ENCODE peak calls at places on chromosome 19, in seven cellular contexts. One of them, this sample, is unnamed.

GRCh38 chr19:12838893-12839656 is 760 bp downstream of the MAST1 start:
- DNase-seq in adrenal gland: no peak
- DNase-seq in AG04450: no peak
- DNase-seq in AG09309: no peak
- DNase-seq in upper lobe of right lung: no peak
- DNase-seq in BJ: no peak
- DNase-seq in tibial nerve: no peak
- DNase-seq in this sample: no peak

GRCh38 chr19:31285744-31286143 is 63.5 kb downstream of the TSHZ3 start:
- DNase-seq in upper lobe of right lung: peak
- DNase-seq in AG04450: peak
- DNase-seq in AG09309: no peak
- DNase-seq in tibial nerve: no peak
- DNase-seq in BJ: no peak
- DNase-seq in adrenal gland: no peak
- DNase-seq in this sample: peak

GRCh38 chr19:485583-486236 is 10.6 kb upstream of the MADCAM1 start:
- DNase-seq in BJ: no peak
- DNase-seq in AG04450: no peak
- DNase-seq in tibial nerve: peak
- DNase-seq in AG09309: no peak
- DNase-seq in adrenal gland: no peak
- DNase-seq in upper lobe of right lung: peak
- DNase-seq in this sample: no peak

GRCh38 chr19:12777217-12778019 is 2.1 kb upstream of the HOOK2 start:
- DNase-seq in tibial nerve: no peak
- DNase-seq in AG09309: no peak
- DNase-seq in BJ: no peak
- DNase-seq in upper lobe of right lung: peak
- DNase-seq in AG04450: no peak
- DNase-seq in adrenal gland: peak
- DNase-seq in this sample: peak

GRCh38 chr19:4295972-4296771 is 6.0 kb downstream of the TMIGD2 start:
- DNase-seq in upper lobe of right lung: no peak
- DNase-seq in AG09309: no peak
- DNase-seq in tibial nerve: no peak
- DNase-seq in adrenal gland: no peak
- DNase-seq in BJ: no peak
- DNase-seq in AG04450: no peak
- DNase-seq in this sample: no peak

GRCh38 chr19:33535176-33535575 is 13.6 kb upstream of the PEPD start:
- DNase-seq in upper lobe of right lung: no peak
- DNase-seq in BJ: no peak
- DNase-seq in AG09309: peak
- DNase-seq in tibial nerve: no peak
- DNase-seq in adrenal gland: no peak
- DNase-seq in AG04450: no peak
- DNase-seq in this sample: no peak

GRCh38 chr19:40255619-40256166 is 29.2 kb upstream of the CCNP start:
- DNase-seq in upper lobe of right lung: no peak
- DNase-seq in adrenal gland: no peak
- DNase-seq in tibial nerve: no peak
- DNase-seq in AG04450: no peak
- DNase-seq in AG09309: no peak
- DNase-seq in BJ: no peak
- DNase-seq in this sample: no peak

GRCh38 chr19:6236310-6237291 is 43.2 kb downstream of the MLLT1 start:
- DNase-seq in AG09309: no peak
- DNase-seq in tibial nerve: no peak
- DNase-seq in adrenal gland: peak
- DNase-seq in upper lobe of right lung: peak
- DNase-seq in AG04450: no peak
- DNase-seq in BJ: no peak
- DNase-seq in this sample: no peak

DNA sequence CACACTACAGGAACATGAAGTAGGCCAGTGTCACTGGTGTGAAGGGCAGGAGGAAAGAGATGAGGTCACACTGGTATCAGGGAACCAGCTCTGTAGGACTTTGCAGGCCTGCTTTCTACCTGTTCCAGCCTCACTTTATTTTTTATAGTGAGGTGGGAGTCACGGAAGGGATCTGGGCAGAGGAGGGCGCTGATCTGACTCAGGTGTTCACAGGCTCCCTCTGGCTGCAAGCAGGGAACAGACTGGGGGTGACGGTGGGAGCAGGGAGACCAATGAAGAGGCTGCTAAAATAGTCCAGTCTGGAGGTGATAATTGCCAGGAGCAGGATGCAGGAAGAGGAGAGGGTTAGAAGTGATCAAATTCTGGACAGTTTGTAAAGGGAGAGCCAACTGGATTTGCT is 2.8 kb downstream of the THAP8 start:
- DNase-seq in adrenal gland: no peak
- DNase-seq in tibial nerve: no peak
- DNase-seq in BJ: no peak
- DNase-seq in AG09309: no peak
- DNase-seq in upper lobe of right lung: no peak
- DNase-seq in AG04450: no peak
- DNase-seq in this sample: no peak
- TF ChIP-seq CTCF in adrenal gland: no peak
- TF ChIP-seq CTCF in tibial nerve: no peak
- TF ChIP-seq CTCF in BJ: peak
- TF ChIP-seq CTCF in AG09309: peak
- TF ChIP-seq CTCF in upper lobe of right lung: no peak
- TF ChIP-seq CTCF in AG04450: peak
- TF ChIP-seq CTCF in this sample: peak

DNA sequence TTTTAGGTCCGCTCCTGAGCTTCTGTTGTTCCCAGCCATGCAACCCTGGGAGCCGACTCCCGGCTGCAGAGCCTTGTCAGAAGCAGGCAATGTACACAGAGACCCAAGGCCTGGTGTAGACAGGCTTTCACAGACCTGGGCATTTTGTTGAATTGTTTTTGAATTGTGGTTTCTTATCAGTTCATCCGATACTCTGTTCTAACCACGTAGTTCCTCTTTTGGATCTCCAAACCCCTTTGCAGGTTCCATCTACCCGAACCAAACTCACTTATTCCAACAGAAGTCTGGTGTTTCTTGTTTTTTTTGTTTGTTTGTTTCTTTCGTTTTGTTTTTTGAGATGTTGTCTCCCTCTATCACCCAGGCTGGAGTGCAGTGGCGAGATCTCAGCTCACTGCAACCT is 6.3 kb upstream of the NLRP2 start:
- DNase-seq in adrenal gland: no peak
- DNase-seq in tibial nerve: no peak
- DNase-seq in upper lobe of right lung: no peak
- DNase-seq in AG09309: no peak
- DNase-seq in AG04450: no peak
- DNase-seq in BJ: no peak
- DNase-seq in this sample: peak
- TF ChIP-seq CTCF in adrenal gland: no peak
- TF ChIP-seq CTCF in tibial nerve: no peak
- TF ChIP-seq CTCF in upper lobe of right lung: no peak
- TF ChIP-seq CTCF in AG09309: no peak
- TF ChIP-seq CTCF in AG04450: no peak
- TF ChIP-seq CTCF in BJ: no peak
- TF ChIP-seq CTCF in this sample: no peak

DNA sequence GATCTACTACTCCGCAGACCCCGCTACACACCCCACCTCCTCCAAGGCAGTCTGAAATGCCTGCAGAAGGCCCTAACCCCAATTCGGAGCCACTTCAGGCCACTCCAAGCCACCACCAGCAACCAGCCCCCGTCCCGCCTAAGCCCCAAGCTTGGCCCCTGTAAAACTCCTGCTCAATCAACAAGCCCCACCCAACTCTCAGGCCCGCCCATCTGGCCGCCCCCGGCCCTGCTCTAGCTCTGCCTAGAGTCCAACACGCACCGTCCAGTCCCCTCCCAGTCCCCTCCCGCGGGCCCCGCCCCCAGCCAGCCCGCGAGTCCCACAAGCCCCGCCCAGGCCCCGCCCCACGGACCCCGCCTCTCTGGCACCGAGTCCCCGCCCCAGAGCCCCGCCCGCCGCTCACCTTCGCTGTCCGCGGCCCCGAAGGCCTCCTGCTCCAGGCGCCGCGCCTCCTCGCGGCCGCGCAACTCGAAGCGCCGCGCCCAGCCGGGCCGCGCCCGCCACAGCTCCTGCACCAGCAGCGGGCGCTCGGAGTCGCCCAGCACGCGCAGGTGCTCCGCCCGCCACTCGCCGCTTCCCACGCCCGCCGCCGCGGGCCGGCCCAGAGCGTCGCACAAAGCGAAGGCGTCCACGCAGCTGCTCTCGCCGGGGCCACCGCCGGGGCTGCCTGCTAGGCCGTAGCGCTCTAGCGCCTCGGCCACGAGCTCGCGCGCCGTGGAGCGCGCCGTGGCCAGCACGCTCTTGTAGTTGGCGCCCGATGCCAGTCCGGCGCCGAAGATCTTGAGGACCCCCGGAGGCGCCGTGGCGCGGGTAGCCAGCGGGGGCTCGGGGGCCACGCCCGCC is 1.6 kb downstream of the RASIP1 start:
- DNase-seq in adrenal gland: peak
- DNase-seq in AG09309: no peak
- DNase-seq in tibial nerve: peak
- DNase-seq in AG04450: no peak
- DNase-seq in upper lobe of right lung: peak
- DNase-seq in BJ: peak
- DNase-seq in this sample: peak
- TF ChIP-seq CTCF in adrenal gland: peak
- TF ChIP-seq CTCF in AG09309: peak
- TF ChIP-seq CTCF in tibial nerve: peak
- TF ChIP-seq CTCF in AG04450: no peak
- TF ChIP-seq CTCF in upper lobe of right lung: peak
- TF ChIP-seq CTCF in BJ: no peak
- TF ChIP-seq CTCF in this sample: peak

GRCh38 chr19:18419195-18419698 is at the start of gene SSBP4:
- DNase-seq in BJ: no peak
- DNase-seq in AG04450: no peak
- DNase-seq in adrenal gland: peak
- DNase-seq in tibial nerve: no peak
- DNase-seq in upper lobe of right lung: peak
- DNase-seq in AG09309: no peak
- DNase-seq in this sample: peak
- TF ChIP-seq CTCF in BJ: no peak
- TF ChIP-seq CTCF in AG04450: peak
- TF ChIP-seq CTCF in adrenal gland: peak
- TF ChIP-seq CTCF in tibial nerve: peak
- TF ChIP-seq CTCF in upper lobe of right lung: peak
- TF ChIP-seq CTCF in AG09309: peak
- TF ChIP-seq CTCF in this sample: peak

GRCh38 chr19:46620716-46621115 is 4.2 kb downstream of the PTGIR start:
- DNase-seq in adrenal gland: no peak
- DNase-seq in tibial nerve: no peak
- DNase-seq in upper lobe of right lung: no peak
- DNase-seq in AG04450: no peak
- DNase-seq in BJ: no peak
- DNase-seq in AG09309: no peak
- DNase-seq in this sample: no peak

GRCh38 chr19:46623915-46624502 is 880 bp downstream of the PTGIR start:
- DNase-seq in adrenal gland: no peak
- DNase-seq in upper lobe of right lung: no peak
- DNase-seq in AG09309: no peak
- DNase-seq in BJ: no peak
- DNase-seq in tibial nerve: no peak
- DNase-seq in AG04450: no peak
- DNase-seq in this sample: no peak

GRCh38 chr19:46620267-46620666 is 4.6 kb downstream of the PTGIR start:
- DNase-seq in BJ: no peak
- DNase-seq in AG09309: no peak
- DNase-seq in upper lobe of right lung: no peak
- DNase-seq in AG04450: no peak
- DNase-seq in tibial nerve: no peak
- DNase-seq in adrenal gland: no peak
- DNase-seq in this sample: no peak

GRCh38 chr19:46622118-46622446 is 2.8 kb downstream of the PTGIR start:
- DNase-seq in AG04450: no peak
- DNase-seq in BJ: no peak
- DNase-seq in AG09309: no peak
- DNase-seq in upper lobe of right lung: no peak
- DNase-seq in adrenal gland: no peak
- DNase-seq in tibial nerve: no peak
- DNase-seq in this sample: no peak

GRCh38 chr19:46621191-46622117 is 3.4 kb downstream of the PTGIR start:
- DNase-seq in tibial nerve: no peak
- DNase-seq in adrenal gland: no peak
- DNase-seq in BJ: no peak
- DNase-seq in AG04450: no peak
- DNase-seq in AG09309: no peak
- DNase-seq in upper lobe of right lung: no peak
- DNase-seq in this sample: no peak
- TF ChIP-seq CTCF in tibial nerve: peak
- TF ChIP-seq CTCF in adrenal gland: no peak
- TF ChIP-seq CTCF in BJ: peak
- TF ChIP-seq CTCF in AG04450: peak
- TF ChIP-seq CTCF in AG09309: peak
- TF ChIP-seq CTCF in upper lobe of right lung: peak
- TF ChIP-seq CTCF in this sample: no peak

This sample was measured in GM20000.